ENCODE peak calls at places on chromosomes 16 and 17, in five cellular contexts. R is adrenal gland, B is heart left ventricle, C is ovary, Q is IMR-90. U is an unnamed sample.

GRCh38 chr17:77424585-77425344 is 284.0 kb downstream of the SEC14L1 start:
- DNase-seq in R (peak), B (peak), C (peak), Q (peak), U (no peak)

GRCh38 chr17:71084838-71085237 is 915.5 kb downstream of the KCNJ2 start:
- DNase-seq in R (no peak), B (no peak), C (no peak), Q (no peak), U (no peak)

GRCh38 chr17:38724337-38724988 is 5.7 kb upstream of the CISD3 start:
- DNase-seq in R (peak), B (peak), C (no peak), Q (no peak), U (no peak)

GRCh38 chr16:49095539-49095938 is 186.1 kb downstream of the CBLN1 start:
- DNase-seq in R (no peak), B (no peak), C (no peak), Q (no peak), U (no peak)

GRCh38 chr17:8742274-8742673 is 2.4 kb downstream of the CCDC42 start:
- DNase-seq in R (no peak), B (no peak), C (no peak), Q (no peak), U (no peak)

GRCh38 chr17:44417553-44417952 is 28.1 kb upstream of the ITGA2B start:
- DNase-seq in R (peak), B (no peak), C (no peak), Q (peak), U (no peak)

GRCh38 chr16:73277066-73277465 is 229.1 kb upstream of the ZFHX3 start:
- DNase-seq in R (peak), B (no peak), C (no peak), Q (no peak), U (no peak)

GRCh38 chr17:81667754-81668153 is 1.2 kb downstream of the CCDC137 start:
- DNase-seq in R (no peak), B (no peak), C (no peak), Q (no peak), U (peak)

GRCh38 chr16:14146445-14146844 is 75.3 kb downstream of the MRTFB start:
- DNase-seq in R (no peak), B (no peak), C (no peak), Q (no peak), U (no peak)

GRCh38 chr16:4660454-4661007 is 32.8 kb upstream of the NUDT16L1 start:
- DNase-seq in R (no peak), B (peak), C (no peak), Q (peak), U (no peak)

GRCh38 chr17:53659181-53659580 is 163.5 kb upstream of the KIF2B start:
- DNase-seq in R (no peak), B (no peak), C (no peak), Q (no peak), U (no peak)

GRCh38 chr17:82876149-82876548 is 36.3 kb upstream of the ZNF750 start:
- DNase-seq in R (no peak), B (peak), C (no peak), Q (peak), U (no peak)

GRCh38 chr17:76265624-76266243 is 586 bp downstream of the UBALD2 start:
- DNase-seq in R (no peak), B (peak), C (peak), Q (peak), U (peak)

GRCh38 chr16:73427177-73427576 is 379.2 kb upstream of the ZFHX3 start:
- DNase-seq in R (no peak), B (no peak), C (no peak), Q (no peak), U (no peak)

GRCh38 chr16:70772493-70772892 is 28.5 kb downstream of the VAC14 start:
- DNase-seq in R (no peak), B (no peak), C (no peak), Q (peak), U (peak)

GRCh38 chr17:65385726-65386125 is 175.7 kb downstream of the AXIN2 start:
- DNase-seq in R (no peak), B (no peak), C (no peak), Q (no peak), U (no peak)

GRCh38 chr16:50532576-50532975 is 15.6 kb upstream of the NKD1 start:
- DNase-seq in R (no peak), B (no peak), C (no peak), Q (no peak), U (no peak)

GRCh38 chr17:60392845-60393702 is 1.1 kb upstream of the USP32 start:
- DNase-seq in R (peak), B (no peak), C (peak), Q (peak), U (peak)

GRCh38 chr17:32495347-32496253 is 8.8 kb downstream of the CDK5R1 start:
- DNase-seq in R (peak), B (peak), C (peak), Q (peak), U (no peak)

GRCh38 chr17:28701987-28702751 is 9.5 kb downstream of the PROCA1 start:
- DNase-seq in R (no peak), B (no peak), C (no peak), Q (no peak), U (no peak)

GRCh38 chr17:66149562-66149961 is 42.4 kb downstream of the CEP112 start:
- DNase-seq in R (no peak), B (no peak), C (no peak), Q (no peak), U (no peak)

GRCh38 chr16:4588961-4589360 is 25.7 kb downstream of the UBALD1 start:
- DNase-seq in R (no peak), B (no peak), C (no peak), Q (no peak), U (no peak)

GRCh38 chr16:58378401-58378800 is 13.9 kb upstream of the GINS3 start:
- DNase-seq in R (no peak), B (no peak), C (no peak), Q (no peak), U (no peak)

GRCh38 chr17:45846223-45846622 is 1.5 kb downstream of the SPPL2C start:
- DNase-seq in R (no peak), B (no peak), C (no peak), Q (no peak), U (no peak)

GRCh38 chr17:39097159-39097519 is 54.3 kb downstream of the PLXDC1 start:
- DNase-seq in R (no peak), B (no peak), C (no peak), Q (no peak), U (no peak)

GRCh38 chr16:27281285-27281684 is 12.7 kb upstream of the NSMCE1 start:
- DNase-seq in R (no peak), B (no peak), C (no peak), Q (no peak), U (no peak)

GRCh38 chr16:79170565-79171242 is 429.8 kb downstream of the MAF start:
- DNase-seq in R (peak), B (no peak), C (no peak), Q (no peak), U (no peak)

GRCh38 chr17:19317359-19318095 is 45.0 kb downstream of the B9D1 start:
- DNase-seq in R (peak), B (peak), C (peak), Q (peak), U (no peak)

GRCh38 chr17:56752263-56752662 is 81.5 kb downstream of the C17orf67 start:
- DNase-seq in R (no peak), B (no peak), C (no peak), Q (peak), U (no peak)

GRCh38 chr17:1625507-1626080 is 3.0 kb downstream of the SLC43A2 start:
- DNase-seq in R (no peak), B (no peak), C (no peak), Q (no peak), U (peak)

GRCh38 chr17:1626333-1626732 is 2.3 kb downstream of the SLC43A2 start:
- DNase-seq in R (no peak), B (no peak), C (no peak), Q (no peak), U (no peak)

GRCh38 chr17:1627987-1628855 is at the start of gene SLC43A2:
- DNase-seq in R (peak), B (peak), C (peak), Q (peak), U (peak)

GRCh38 chr17:1628856-1629646 is 417 bp upstream of the SLC43A2 start:
- DNase-seq in R (peak), B (peak), C (peak), Q (peak), U (peak)

GRCh38 chr17:1627219-1627986 is 1.2 kb downstream of the SLC43A2 start:
- DNase-seq in R (peak), B (peak), C (no peak), Q (no peak), U (peak)
- TF ChIP-seq POLR2A in R (peak), B (no peak), C (no peak), Q (no peak), U (no peak)

GRCh38 chr17:58368860-58369213 is 16.8 kb upstream of the SUPT4H1 start:
- DNase-seq in R (no peak), B (no peak), C (no peak), Q (no peak), U (no peak)

GRCh38 chr17:58367462-58367861 is 15.5 kb upstream of the SUPT4H1 start:
- DNase-seq in R (peak), B (no peak), C (no peak), Q (no peak), U (peak)

GRCh38 chr17:58370309-58370708 is 18.3 kb upstream of the SUPT4H1 start:
- DNase-seq in R (no peak), B (no peak), C (no peak), Q (no peak), U (no peak)

GRCh38 chr17:58370716-58371115 is 18.7 kb upstream of the SUPT4H1 start:
- DNase-seq in R (no peak), B (no peak), C (no peak), Q (no peak), U (no peak)

DNA sequence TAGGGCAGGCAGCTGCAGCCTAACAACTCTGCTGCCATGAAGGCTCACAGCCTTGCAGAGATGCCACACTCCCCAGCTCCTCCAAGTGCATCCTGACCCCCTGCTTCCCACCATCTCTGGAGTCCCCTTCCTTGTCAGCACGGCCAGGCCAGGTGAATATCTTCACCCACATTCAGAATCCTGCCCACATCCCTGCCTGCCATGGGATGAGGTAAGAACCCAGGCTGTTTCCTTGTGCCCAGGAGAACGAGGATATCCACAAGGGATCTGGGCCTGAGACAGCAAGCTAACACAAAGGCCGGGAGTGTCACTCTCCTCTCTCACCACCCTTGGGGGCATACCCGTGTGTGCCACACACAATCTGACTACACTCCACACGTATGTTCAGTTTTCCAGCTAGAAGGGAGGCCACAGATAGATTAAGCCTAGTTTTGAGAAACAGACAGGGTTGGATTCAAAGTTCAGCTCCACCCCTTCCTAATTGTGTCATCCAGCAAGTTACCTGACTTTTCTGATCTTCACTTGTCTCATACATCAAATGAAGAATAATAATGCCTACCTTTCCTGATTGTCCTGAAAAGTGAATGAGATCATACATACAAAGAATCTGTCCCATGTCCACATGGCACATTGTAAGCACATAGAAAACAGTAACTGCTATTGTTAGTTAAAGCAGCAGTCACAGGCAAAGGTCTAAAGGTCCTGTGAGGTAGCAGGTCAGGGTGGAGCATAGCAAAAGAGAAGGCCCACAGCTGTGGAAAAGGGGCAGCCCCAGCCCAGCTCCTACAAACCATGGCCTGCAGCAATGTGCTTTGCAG is 17.4 kb upstream of the SUPT4H1 start:
- DNase-seq in R (no peak), B (no peak), C (no peak), Q (no peak), U (no peak)
- TF ChIP-seq POLR2A in R (no peak), B (no peak), C (no peak), Q (no peak), U (no peak)

GRCh38 chr16:87318158-87318644 is 1.0 kb upstream of the C16orf95 start:
- DNase-seq in R (no peak), B (no peak), C (no peak), Q (peak), U (peak)

GRCh38 chr16:87317766-87318121 is 552 bp upstream of the C16orf95 start:
- DNase-seq in R (peak), B (peak), C (peak), Q (peak), U (peak)

GRCh38 chr16:87316450-87316922 is 706 bp downstream of the C16orf95 start:
- DNase-seq in R (no peak), B (no peak), C (no peak), Q (no peak), U (no peak)

GRCh38 chr16:87319011-87319410 is 1.8 kb upstream of the C16orf95 start:
- DNase-seq in R (no peak), B (no peak), C (no peak), Q (no peak), U (no peak)

DNA sequence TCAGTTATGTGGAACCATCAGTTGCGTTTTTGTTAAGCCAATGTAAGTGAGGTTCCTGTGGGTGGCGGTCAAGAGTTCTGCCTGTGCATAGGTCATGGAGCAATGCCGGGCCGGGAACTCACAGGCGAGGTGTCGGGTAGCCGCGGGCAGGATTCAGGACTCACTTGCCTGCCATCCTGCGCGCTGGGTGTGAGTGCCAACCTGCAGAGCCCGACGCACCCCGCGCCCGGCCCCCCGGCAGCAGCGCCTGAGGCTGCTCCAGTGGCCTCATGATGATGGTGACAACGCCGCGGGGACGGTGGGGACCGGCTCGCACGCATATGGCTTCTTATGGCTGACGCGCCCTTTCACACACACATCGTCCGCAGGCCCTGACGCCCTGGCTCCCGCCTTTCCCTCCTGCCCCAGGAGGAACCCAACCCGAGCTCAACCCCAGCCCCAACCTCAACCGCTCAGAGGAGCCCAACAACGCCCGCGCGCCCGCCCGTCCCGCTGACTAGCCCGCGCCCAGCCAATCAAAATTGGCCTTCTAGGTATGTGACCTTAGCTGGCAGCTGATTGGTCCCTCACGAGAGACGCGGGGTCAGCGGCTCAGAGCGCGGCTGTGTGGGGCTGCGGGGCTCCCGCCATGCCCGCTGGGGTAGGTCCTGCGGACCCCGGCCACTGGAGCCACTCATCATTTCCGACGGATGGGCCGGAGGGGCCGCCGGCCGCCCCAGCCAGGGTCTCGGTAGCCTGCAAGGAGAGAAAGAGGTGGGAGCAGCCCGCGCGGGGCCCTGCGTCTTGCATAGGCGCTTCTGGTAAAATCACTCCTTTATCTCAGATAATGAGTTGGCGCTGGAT is at the start of gene C16orf95:
- DNase-seq in R (peak), B (peak), C (peak), Q (peak), U (peak)
- TF ChIP-seq POLR2A in R (peak), B (peak), C (peak), Q (peak), U (peak)

DNA sequence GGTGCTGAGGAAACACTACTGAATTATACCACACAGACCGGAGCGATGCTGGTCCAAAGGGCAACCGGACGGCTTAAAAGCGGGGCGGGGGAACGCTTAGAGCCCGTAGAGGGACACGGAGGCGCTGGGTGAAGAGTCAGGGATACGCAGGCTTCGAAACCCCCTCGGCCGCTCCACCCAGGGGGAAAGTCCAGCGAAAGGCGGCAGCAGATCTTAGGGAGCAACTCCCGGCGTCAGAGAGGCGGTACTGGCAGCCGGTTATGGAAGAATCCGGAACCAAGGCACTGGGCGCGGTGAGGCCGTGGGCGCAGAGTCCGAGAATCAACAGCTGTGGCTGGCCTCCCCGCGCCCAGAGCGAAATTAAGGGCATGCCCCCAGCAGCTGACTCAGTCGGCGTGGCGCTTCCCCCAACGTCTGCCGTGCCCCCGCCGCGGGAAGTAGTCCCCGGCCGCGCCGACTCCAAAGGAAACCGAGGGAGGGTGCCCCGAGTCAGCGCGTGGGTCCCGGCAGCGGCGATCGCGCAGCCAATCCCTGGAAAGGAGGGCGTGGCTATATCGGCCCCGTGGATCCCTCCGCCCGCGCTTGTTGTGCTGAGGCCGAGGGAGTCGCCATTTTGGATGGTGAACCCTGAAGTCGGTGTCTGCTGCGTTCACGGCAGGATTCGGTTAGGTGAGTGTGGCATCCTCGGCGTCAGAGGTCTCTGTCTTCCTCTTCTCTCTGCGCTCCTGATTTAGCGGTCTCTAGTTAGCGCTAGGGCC is at the start of gene IST1:
- DNase-seq in R (peak), B (peak), C (peak), Q (peak), U (peak)
- TF ChIP-seq POLR2A in R (peak), B (peak), C (peak), Q (peak), U (peak)

GRCh38 chr16:3112881-3113574 is 642 bp downstream of the ZNF205 start:
- DNase-seq in R (no peak), B (no peak), C (peak), Q (peak), U (no peak)

GRCh38 chr16:3113765-3114479 is 1.5 kb downstream of the ZNF205 start:
- DNase-seq in R (no peak), B (no peak), C (no peak), Q (peak), U (no peak)

GRCh38 chr16:3115011-3115410 is 2.6 kb downstream of the ZNF205 start:
- DNase-seq in R (peak), B (no peak), C (no peak), Q (no peak), U (no peak)

GRCh38 chr16:3115561-3115960 is 3.2 kb downstream of the ZNF205 start:
- DNase-seq in R (no peak), B (no peak), C (no peak), Q (no peak), U (no peak)

DNA sequence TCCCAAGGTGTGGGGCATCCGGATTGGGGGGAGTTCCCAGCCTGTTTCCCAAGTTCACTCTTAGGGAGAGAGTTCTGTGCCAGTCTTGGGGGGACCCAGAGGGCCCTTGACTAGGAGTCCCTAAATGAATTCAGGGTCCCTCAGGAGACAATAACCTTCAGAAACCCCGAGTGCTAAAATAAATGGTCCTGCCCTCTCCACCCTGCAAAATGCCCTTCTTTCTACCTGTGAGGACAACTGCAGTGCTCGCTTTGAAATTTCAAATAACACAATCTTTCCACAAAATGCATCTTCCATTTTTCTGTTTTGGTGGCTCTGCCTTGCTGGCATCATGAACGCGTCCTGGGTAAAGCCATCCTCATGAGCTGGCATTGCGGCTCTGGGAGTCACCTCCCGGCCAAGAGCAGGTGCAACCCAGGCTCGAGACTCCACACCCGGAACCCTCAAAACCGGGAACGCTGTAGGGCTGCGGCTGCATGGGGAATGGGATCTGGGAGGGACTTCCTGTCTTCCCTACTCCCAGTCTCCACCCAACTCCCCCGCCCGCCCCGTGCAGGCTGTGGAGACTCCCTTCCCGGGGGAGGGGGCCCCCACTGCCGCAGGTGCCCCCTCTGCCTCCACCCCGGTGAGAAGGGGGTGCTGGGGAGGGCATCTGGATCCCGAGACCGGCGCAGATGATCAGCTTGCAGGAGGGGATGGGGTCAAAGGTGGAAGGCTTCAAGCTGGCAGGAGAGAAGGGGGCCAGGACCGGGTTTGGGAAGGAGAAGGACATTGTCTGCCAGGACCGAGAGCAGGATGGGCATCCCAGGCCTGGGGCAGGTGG is at the start of gene ZNF205:
- DNase-seq in R (peak), B (peak), C (peak), Q (peak), U (peak)
- TF ChIP-seq POLR2A in R (no peak), B (no peak), C (no peak), Q (no peak), U (no peak)